ENCODE peak calls at places on chromosome 2, in ten cellular contexts. K is PC-3; U is left ventricle myocardium inferior; M is NCI-H1092; F is central memory CD4-positive, alpha-beta T cell; T is naive thymus-derived CD8-positive, alpha-beta T cell; S is skeletal muscle cell; V is coronary artery; E is AG08395; N is AG10803. L is an unnamed sample.
A peak's percentile ranks its signal among the peaks of the same experiment; 100 is the strongest.

GRCh38 chr2:30701782-30702181 is 105.5 kb downstream of the CAPN13 start:
- DNase-seq in F (no peak), M (no peak), E (no peak), V (no peak), S (no peak), K (no peak), T (no peak), N (no peak), U (no peak), L (no peak)

GRCh38 chr2:15906778-15907177 is 33.6 kb upstream of the MYCN start:
- DNase-seq in E (no peak), V (no peak), K (no peak), M (no peak), S (no peak), U (no peak), F (no peak), N (no peak), T (no peak), L (no peak)

GRCh38 chr2:215861607-215862033 is 151.7 kb downstream of the MREG start:
- DNase-seq in F (no peak), S (no peak), E (no peak), V (no peak), T (no peak), U (no peak), M (no peak), N (no peak), K (no peak), L (no peak)

GRCh38 chr2:235611756-235612155 is 117.9 kb downstream of the AGAP1 start:
- DNase-seq in E (no peak), F (no peak), M (no peak), V (no peak), N (peak; percentile 38), K (no peak), S (no peak), T (no peak), U (no peak), L (no peak)

GRCh38 chr2:112658820-112659667 is 13.3 kb downstream of the SLC20A1 start:
- DNase-seq in N (no peak), F (no peak), S (no peak), T (no peak), U (no peak), K (peak; percentile 25), E (no peak), V (no peak), M (no peak), L (peak; percentile 32)

GRCh38 chr2:134711622-134712125 is 7.1 kb downstream of the TMEM163 start:
- DNase-seq in T (no peak), S (no peak), F (no peak), N (no peak), M (no peak), K (no peak), U (no peak), V (no peak), E (no peak), L (no peak)

GRCh38 chr2:134518101-134518500 is 200.7 kb downstream of the TMEM163 start:
- DNase-seq in U (no peak), V (no peak), N (no peak), M (no peak), T (no peak), E (no peak), K (peak; percentile 46), F (no peak), S (no peak), L (no peak)

GRCh38 chr2:12002215-12002614 is 255.8 kb downstream of the LPIN1 start:
- DNase-seq in N (no peak), E (no peak), M (no peak), S (no peak), T (no peak), U (no peak), K (no peak), V (no peak), F (no peak), L (no peak)

GRCh38 chr2:27092696-27093429 is 6.3 kb downstream of the KHK start:
- DNase-seq in S (no peak), U (no peak), T (no peak), V (no peak), E (peak; percentile 29), K (no peak), N (no peak), M (no peak), F (no peak), L (peak; percentile 53)

GRCh38 chr2:99867690-99868089 is 274.7 kb downstream of the AFF3 start:
- DNase-seq in U (no peak), V (no peak), T (no peak), K (peak; percentile 18), S (no peak), M (no peak), E (peak; percentile 46), N (no peak), F (no peak), L (peak; percentile 75)

GRCh38 chr2:107542314-107542740 is 284.4 kb upstream of the RGPD4 start:
- DNase-seq in F (no peak), T (no peak), N (no peak), K (no peak), V (no peak), S (peak; percentile 44), E (no peak), M (no peak), U (no peak), L (no peak)

GRCh38 chr2:152861349-152861942 is 143.0 kb downstream of the ARL6IP6 start:
- DNase-seq in T (no peak), M (no peak), K (peak; percentile 45), F (no peak), V (no peak), E (peak; percentile 13), S (no peak), U (no peak), N (peak; percentile 14), L (peak; percentile 23)

L was measured in kidney tubule cell.